ENCODE peak calls at places on chromosomes 5 and 9, in six cellular contexts. X is Panc1, W is iPS DF 6.9, N is fibroblast of the aortic adventitia, O is bronchial epithelial cell, B is fibroblast of mammary gland. E is an unnamed sample.

GRCh38 chr5:142426129-142426641 is 101.4 kb upstream of the SPRY4 start:
- DNase-seq in X (no peak), W (no peak), N (no peak), O (no peak), B (peak), E (no peak)

GRCh38 chr5:3194684-3195083 is 400.9 kb upstream of the IRX1 start:
- DNase-seq in X (no peak), W (no peak), N (no peak), O (no peak), B (no peak), E (no peak)

GRCh38 chr5:177336112-177336511 is 15.4 kb downstream of the LMAN2 start:
- DNase-seq in X (no peak), W (no peak), N (no peak), O (no peak), B (peak), E (no peak)

GRCh38 chr5:168529361-168530234 is 493 bp downstream of the FBLL1 start:
- DNase-seq in X (no peak), W (no peak), N (no peak), O (no peak), B (no peak), E (no peak)

GRCh38 chr9:134570151-134570621 is 71.4 kb upstream of the COL5A1 start:
- DNase-seq in X (no peak), W (no peak), N (peak), O (no peak), B (no peak), E (peak)

GRCh38 chr5:142824391-142824790 is 54.2 kb downstream of the ARHGAP26 start:
- DNase-seq in X (no peak), W (no peak), N (no peak), O (no peak), B (no peak), E (no peak)

GRCh38 chr9:112487799-112488345 is 1.2 kb downstream of the KIAA1958 start:
- DNase-seq in X (no peak), W (no peak), N (no peak), O (peak), B (no peak), E (no peak)

GRCh38 chr5:10250804-10251276 is 760 bp downstream of the CCT5 start:
- DNase-seq in X (no peak), W (no peak), N (peak), O (peak), B (peak), E (no peak)

GRCh38 chr9:133048595-133048994 is 13.2 kb upstream of the CEL start:
- DNase-seq in X (no peak), W (no peak), N (no peak), O (peak), B (peak), E (no peak)

GRCh38 chr9:136363606-136364368 is at the start of gene DNLZ:
- DNase-seq in X (peak), W (peak), N (peak), O (peak), B (peak), E (peak)

GRCh38 chr9:136361757-136362449 is 1.6 kb downstream of the DNLZ start:
- DNase-seq in X (no peak), W (no peak), N (peak), O (no peak), B (peak), E (no peak)

GRCh38 chr9:136363106-136363605 is 388 bp downstream of the DNLZ start:
- DNase-seq in X (peak), W (peak), N (peak), O (peak), B (peak), E (peak)

GRCh38 chr9:136361047-136361756 is 2.3 kb downstream of the DNLZ start:
- DNase-seq in X (no peak), W (no peak), N (peak), O (no peak), B (peak), E (no peak)

DNA sequence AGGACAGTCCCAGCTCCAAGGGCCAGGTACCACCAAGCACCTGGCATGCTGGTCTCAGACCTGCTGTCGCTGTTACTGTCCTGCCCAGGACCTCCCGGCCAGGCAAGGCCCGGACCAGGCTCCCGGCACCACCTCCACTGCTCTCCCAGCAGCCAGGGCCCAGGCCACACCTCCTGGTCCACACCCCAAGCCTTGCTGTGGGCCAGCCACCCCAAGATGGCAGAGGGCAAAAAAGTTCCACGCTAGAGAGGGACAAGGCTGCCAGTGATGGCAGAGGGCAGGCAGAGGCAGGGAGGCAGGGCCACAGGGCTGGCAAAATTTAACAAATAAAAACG is 1.1 kb downstream of the DNLZ start:
- DNase-seq in X (no peak), W (no peak), N (peak), O (no peak), B (no peak), E (no peak)
- H3K4me3 ChIP-seq in X (peak), W (no peak), N (peak), O (no peak), B (no peak), E (peak)

GRCh38 chr5:54619732-54620582 is 102.4 kb downstream of the SNX18 start:
- DNase-seq in X (no peak), W (no peak), N (no peak), O (peak), B (no peak), E (no peak)
- H3K4me3 ChIP-seq in X (no peak), W (no peak), N (no peak), O (no peak), B (no peak), E (no peak)

GRCh38 chr5:172606156-172606785 is 34.8 kb upstream of the NEURL1B start:
- DNase-seq in X (no peak), W (no peak), N (no peak), O (no peak), B (no peak), E (no peak)

GRCh38 chr5:172602712-172603289 is 38.3 kb upstream of the NEURL1B start:
- DNase-seq in X (no peak), W (no peak), N (no peak), O (no peak), B (peak), E (no peak)

GRCh38 chr5:172600571-172600970 is 40.5 kb upstream of the NEURL1B start:
- DNase-seq in X (no peak), W (no peak), N (no peak), O (no peak), B (no peak), E (no peak)

GRCh38 chr5:172605466-172605865 is 35.6 kb upstream of the NEURL1B start:
- DNase-seq in X (no peak), W (no peak), N (no peak), O (peak), B (no peak), E (no peak)

DNA sequence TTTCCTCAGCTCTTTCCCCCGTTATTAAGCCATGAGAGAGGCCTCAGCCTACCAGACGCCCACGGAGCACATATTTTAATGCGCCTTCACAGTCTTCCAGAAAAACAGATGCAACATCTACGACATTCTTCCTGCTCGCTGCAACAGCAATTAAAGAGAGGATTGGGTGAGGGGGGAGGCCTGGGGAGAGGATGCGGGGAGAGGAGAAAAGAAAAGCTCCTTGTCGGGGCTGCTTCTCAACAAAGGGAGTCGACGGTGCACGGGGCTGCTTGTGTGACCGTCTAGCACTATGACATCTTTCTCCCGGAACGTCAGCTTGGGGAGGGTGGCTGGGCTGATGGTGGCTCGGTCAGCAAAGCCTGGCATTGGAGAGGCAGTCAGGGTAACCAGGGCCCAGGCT is 37.6 kb upstream of the NEURL1B start:
- DNase-seq in X (no peak), W (no peak), N (peak), O (no peak), B (peak), E (peak)
- H3K4me3 ChIP-seq in X (no peak), W (no peak), N (no peak), O (no peak), B (no peak), E (no peak)

GRCh38 chr5:36155291-36155690 is 3.4 kb downstream of the SKP2 start:
- DNase-seq in X (no peak), W (no peak), N (no peak), O (no peak), B (no peak), E (no peak)

GRCh38 chr5:36151434-36152323 is at the start of the genes LMBRD2 and SKP2:
- DNase-seq in X (peak), W (peak), N (peak), O (peak), B (peak), E (peak)

GRCh38 chr5:36152324-36153298 is 700 bp downstream of the SKP2 start:
- DNase-seq in X (no peak), W (no peak), N (peak), O (peak), B (peak), E (no peak)

GRCh38 chr5:36153299-36153677 is 1.4 kb downstream of the SKP2 start:
- DNase-seq in X (no peak), W (no peak), N (no peak), O (no peak), B (no peak), E (no peak)

DNA sequence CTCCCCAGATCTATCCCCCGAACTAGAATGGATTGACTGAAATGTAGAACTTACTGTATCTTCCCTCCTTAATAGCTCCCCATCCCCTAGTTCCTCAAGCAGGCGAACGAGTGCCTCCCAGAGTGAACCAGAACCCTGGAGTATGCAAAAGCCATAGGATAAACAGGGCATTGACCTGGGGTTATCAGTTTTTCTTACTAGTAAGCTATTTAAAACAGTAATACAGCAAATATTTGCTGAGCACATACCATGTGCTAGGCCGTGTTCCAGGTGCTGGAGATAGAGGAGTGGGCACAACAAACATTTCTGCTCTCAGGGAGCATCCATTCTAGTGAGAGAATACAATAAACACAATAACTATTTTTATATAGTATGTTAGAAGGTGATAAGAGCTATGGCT is 1.8 kb downstream of the SKP2 start:
- DNase-seq in X (no peak), W (no peak), N (no peak), O (no peak), B (no peak), E (no peak)
- H3K4me3 ChIP-seq in X (no peak), W (no peak), N (no peak), O (no peak), B (no peak), E (peak)